ENCODE peak calls at places on chromosomes 5 and 9, in seven cellular contexts. Y, O, H, L, Q, D and A are unnamed samples.

GRCh38 chr5:72543365-72543764 is 36.2 kb upstream of the ZNF366 start:
- DNase-seq in L (no peak), O (no peak), H (no peak), Y (no peak), D (no peak), Q (no peak), A (no peak)

GRCh38 chr5:2752059-2752874 is 790 bp upstream of the IRX2 start:
- DNase-seq in Y (no peak), O (peak), D (no peak), L (no peak), Q (no peak), H (no peak), A (no peak)

GRCh38 chr5:15021286-15022046 is 149.9 kb upstream of the ANKH start:
- DNase-seq in H (no peak), D (no peak), O (no peak), Y (no peak), Q (no peak), L (no peak), A (no peak)

GRCh38 chr9:3205421-3206095 is 320.2 kb downstream of the RFX3 start:
- DNase-seq in L (no peak), O (no peak), Q (no peak), Y (no peak), D (no peak), H (peak), A (no peak)

GRCh38 chr5:2129581-2130272 is 247.0 kb upstream of the IRX4 start:
- DNase-seq in H (no peak), Y (no peak), L (no peak), D (no peak), Q (no peak), O (no peak), A (no peak)

GRCh38 chr5:34691326-34691725 is 35.2 kb downstream of the RAI14 start:
- DNase-seq in D (no peak), Y (no peak), O (no peak), H (no peak), L (no peak), Q (no peak), A (no peak)

GRCh38 chr5:133370281-133370890 is 242.0 kb downstream of the FSTL4 start:
- DNase-seq in H (no peak), D (no peak), L (no peak), Q (no peak), O (no peak), Y (no peak), A (no peak)

GRCh38 chr9:35962126-35962906 is 4.4 kb upstream of the OR2S2 start:
- DNase-seq in L (no peak), Y (no peak), D (no peak), Q (no peak), O (no peak), H (no peak), A (no peak)

GRCh38 chr5:78959767-78960166 is 25.3 kb downstream of the ARSB start:
- DNase-seq in H (no peak), Q (no peak), D (no peak), L (no peak), O (no peak), Y (no peak), A (no peak)

GRCh38 chr5:12661617-12662370 is 757.5 kb upstream of the CTNND2 start:
- DNase-seq in L (no peak), Q (no peak), O (no peak), Y (no peak), H (no peak), D (no peak), A (no peak)

GRCh38 chr9:5452286-5452609 is 1.9 kb downstream of the CD274 start:
- DNase-seq in O (no peak), Q (no peak), Y (no peak), D (no peak), H (no peak), L (no peak), A (no peak)

GRCh38 chr5:87113848-87114247 is 153.8 kb upstream of the RASA1 start:
- DNase-seq in L (no peak), Q (no peak), O (no peak), H (no peak), Y (no peak), D (no peak), A (no peak)